ENCODE peak calls at places on chromosomes 2 and 18, in nine cellular contexts. S is endothelial cell; G is activated CD4-positive, CD25-positive, alpha-beta regulatory T cell treated with anti-CD3 and anti-CD28 coated beads, Interleukin-2, amount 50 U/mL, for 72 hours; F is stimulated activated CD8-positive, alpha-beta memory T cell treated with anti-CD3 and anti-CD28 coated beads, Interleukin-4, amount 100 ng/mL, for 48 hours; P is B cell; D is T-helper 17 cell; U is KBM-7; Z is ovary; B is astrocyte of the cerebellum. Q is an unnamed sample.

GRCh38 chr2:17799301-17800126 is 16.7 kb upstream of the MSGN1 start:
- DNase-seq in S (no peak), G (no peak), F (no peak), P (no peak), D (no peak), U (no peak), Z (no peak), B (no peak), Q (no peak)

GRCh38 chr2:177783091-177783490 is 289.5 kb downstream of the PDE11A start:
- DNase-seq in S (no peak), G (no peak), F (no peak), P (no peak), D (no peak), U (no peak), Z (no peak), B (no peak), Q (no peak)

GRCh38 chr2:36277146-36277808 is 78.3 kb upstream of the CRIM1 start:
- DNase-seq in S (no peak), G (no peak), F (peak; percentile 34), P (no peak), D (no peak), U (no peak), Z (no peak), B (peak; percentile 53), Q (no peak)

GRCh38 chr2:189868896-189869295 is 84.6 kb downstream of the PMS1 start:
- DNase-seq in S (no peak), G (no peak), F (no peak), P (no peak), D (no peak), U (no peak), Z (no peak), B (no peak), Q (no peak)

GRCh38 chr2:226660524-226660923 is 139.1 kb downstream of the IRS1 start:
- DNase-seq in S (no peak), G (no peak), F (no peak), P (no peak), D (no peak), U (no peak), Z (peak; percentile 62), B (peak; percentile 61), Q (peak; percentile 49)

GRCh38 chr18:79525556-79526467 is 130.1 kb downstream of the NFATC1 start:
- DNase-seq in S (no peak), G (peak; percentile 29), F (peak; percentile 23), P (no peak), D (no peak), U (no peak), Z (peak; percentile 74), B (no peak), Q (no peak)

GRCh38 chr2:152609174-152609573 is 108.1 kb downstream of the PRPF40A start:
- DNase-seq in S (no peak), G (no peak), F (no peak), P (no peak), D (no peak), U (no peak), Z (no peak), B (no peak), Q (no peak)

GRCh38 chr2:235218486-235218907 is 266.7 kb downstream of the SH3BP4 start:
- DNase-seq in S (no peak), G (no peak), F (no peak), P (no peak), D (no peak), U (peak; percentile 30), Z (no peak), B (no peak), Q (no peak)

GRCh38 chr2:38690499-38691420 is 24.8 kb downstream of the GALM start:
- DNase-seq in S (no peak), G (no peak), F (no peak), P (no peak), D (no peak), U (no peak), Z (no peak), B (peak; percentile 65), Q (peak; percentile 57)

GRCh38 chr18:72458256-72458655 is 85.9 kb downstream of the CBLN2 start:
- DNase-seq in S (no peak), G (no peak), F (no peak), P (no peak), D (no peak), U (no peak), Z (no peak), B (no peak), Q (no peak)

GRCh38 chr2:105634198-105634597 is 110.5 kb upstream of the NCK2 start:
- DNase-seq in S (no peak), G (no peak), F (no peak), P (no peak), D (no peak), U (no peak), Z (no peak), B (no peak), Q (no peak)

GRCh38 chr18:9091066-9091476 is 11.4 kb upstream of the NDUFV2 start:
- DNase-seq in S (no peak), G (peak; percentile 45), F (peak; percentile 68), P (no peak), D (no peak), U (no peak), Z (no peak), B (no peak), Q (no peak)

GRCh38 chr18:12307251-12307736 is 747 bp upstream of the TUBB6 start:
- DNase-seq in S (peak; percentile 58), G (no peak), F (no peak), P (peak; percentile 70), D (no peak), U (no peak), Z (peak; percentile 78), B (peak; percentile 43), Q (peak; percentile 32)

GRCh38 chr2:5932556-5933469 is 240.6 kb downstream of the SOX11 start:
- DNase-seq in S (no peak), G (no peak), F (no peak), P (no peak), D (no peak), U (no peak), Z (no peak), B (no peak), Q (no peak)

GRCh38 chr2:215749092-215749957 is 264.0 kb downstream of the MREG start:
- DNase-seq in S (no peak), G (no peak), F (no peak), P (no peak), D (no peak), U (no peak), Z (no peak), B (no peak), Q (no peak)

GRCh38 chr18:77127769-77128671 is 4.6 kb downstream of the MBP start:
- DNase-seq in S (no peak), G (no peak), F (no peak), P (peak; percentile 72), D (no peak), U (peak; percentile 94), Z (no peak), B (peak; percentile 93), Q (no peak)

GRCh38 chr18:564708-565561 is 15.2 kb upstream of the CETN1 start:
- DNase-seq in S (no peak), G (no peak), F (no peak), P (no peak), D (no peak), U (no peak), Z (no peak), B (no peak), Q (no peak)

GRCh38 chr2:112322919-112323318 is 47.5 kb downstream of the ZC3H6 start:
- DNase-seq in S (no peak), G (no peak), F (no peak), P (no peak), D (no peak), U (no peak), Z (no peak), B (no peak), Q (no peak)

GRCh38 chr18:36287653-36288052 is 9.9 kb upstream of the FHOD3 start:
- DNase-seq in S (no peak), G (no peak), F (no peak), P (no peak), D (no peak), U (no peak), Z (no peak), B (no peak), Q (no peak)

GRCh38 chr2:181076666-181077065 is 96.3 kb downstream of the UBE2E3 start:
- DNase-seq in S (no peak), G (no peak), F (no peak), P (no peak), D (no peak), U (no peak), Z (no peak), B (no peak), Q (no peak)

GRCh38 chr2:95158441-95158840 is 1.2 kb downstream of the ZNF514 start:
- DNase-seq in S (no peak), G (no peak), F (no peak), P (no peak), D (no peak), U (no peak), Z (no peak), B (no peak), Q (no peak)

GRCh38 chr2:183207110-183207509 is 82.9 kb downstream of the NUP35 start:
- DNase-seq in S (no peak), G (no peak), F (no peak), P (no peak), D (no peak), U (peak; percentile 13), Z (no peak), B (peak; percentile 83), Q (no peak)

GRCh38 chr2:236334122-236334876 is 70.1 kb upstream of the ASB18 start:
- DNase-seq in S (no peak), G (no peak), F (no peak), P (no peak), D (no peak), U (no peak), Z (peak; percentile 60), B (no peak), Q (no peak)

GRCh38 chr2:104852161-104852689 is 1.7 kb upstream of the POU3F3 start:
- DNase-seq in S (peak; percentile 45), G (no peak), F (no peak), P (peak; percentile 66), D (no peak), U (peak; percentile 79), Z (no peak), B (no peak), Q (no peak)

GRCh38 chr18:8858888-8859511 is 153.6 kb downstream of the MTCL1 start:
- DNase-seq in S (no peak), G (no peak), F (no peak), P (no peak), D (no peak), U (no peak), Z (no peak), B (peak; percentile 81), Q (no peak)

GRCh38 chr2:109208071-109208950 is 79.3 kb downstream of the SH3RF3 start:
- DNase-seq in S (no peak), G (no peak), F (no peak), P (no peak), D (no peak), U (no peak), Z (no peak), B (no peak), Q (no peak)

GRCh38 chr2:229226372-229226771 is 44.7 kb downstream of the PID1 start:
- DNase-seq in S (no peak), G (no peak), F (no peak), P (no peak), D (no peak), U (no peak), Z (no peak), B (no peak), Q (no peak)

GRCh38 chr18:42931501-42931900 is 184.0 kb downstream of the RIT2 start:
- DNase-seq in S (no peak), G (no peak), F (no peak), P (no peak), D (no peak), U (no peak), Z (no peak), B (peak; percentile 58), Q (peak; percentile 1)

GRCh38 chr2:98460573-98461560 is 16.2 kb downstream of the INPP4A start:
- DNase-seq in S (no peak), G (peak; percentile 61), F (peak; percentile 90), P (peak; percentile 50), D (no peak), U (no peak), Z (no peak), B (no peak), Q (no peak)

GRCh38 chr2:238527565-238527964 is 100.8 kb downstream of the ASB1 start:
- DNase-seq in S (no peak), G (no peak), F (no peak), P (no peak), D (no peak), U (no peak), Z (no peak), B (no peak), Q (no peak)

GRCh38 chr2:205543937-205544702 is 138.2 kb upstream of the NRP2 start:
- DNase-seq in S (no peak), G (no peak), F (no peak), P (no peak), D (no peak), U (no peak), Z (no peak), B (no peak), Q (no peak)

Q was measured in adrenal gland.